ENCODE peak calls at places on chromosomes 12 and 14, in six cellular contexts. One of them, this sample, is unnamed.
A peak's percentile ranks its signal among the peaks of the same experiment; 100 is the strongest.

GRCh38 chr14:64704743-64705405 is 650 bp downstream of the PLEKHG3 start:
- DNase-seq in ecto neural progenitor cell: no peak
- DNase-seq in Caco-2: peak; percentile 55
- DNase-seq in activated CD4-positive, alpha-beta T cell treated with anti-CD3 and anti-CD28 coated beads, Interleukin-2, amount 50 U/mL, for 48 hours: peak; percentile 37
- DNase-seq in NCI-H2029: no peak
- DNase-seq in GM12865: no peak
- DNase-seq in this sample: no peak

GRCh38 chr12:27999521-27999920 is 27.0 kb upstream of the PTHLH start:
- DNase-seq in ecto neural progenitor cell: no peak
- DNase-seq in Caco-2: no peak
- DNase-seq in activated CD4-positive, alpha-beta T cell treated with anti-CD3 and anti-CD28 coated beads, Interleukin-2, amount 50 U/mL, for 48 hours: no peak
- DNase-seq in NCI-H2029: no peak
- DNase-seq in GM12865: no peak
- DNase-seq in this sample: no peak

GRCh38 chr12:8033153-8034044 is 883 bp downstream of the FOXJ2 start:
- DNase-seq in ecto neural progenitor cell: peak; percentile 69
- DNase-seq in Caco-2: peak; percentile 28
- DNase-seq in activated CD4-positive, alpha-beta T cell treated with anti-CD3 and anti-CD28 coated beads, Interleukin-2, amount 50 U/mL, for 48 hours: peak; percentile 67
- DNase-seq in NCI-H2029: peak; percentile 8
- DNase-seq in GM12865: peak; percentile 55
- DNase-seq in this sample: peak; percentile 23

GRCh38 chr14:104880584-104881210 is 15.6 kb downstream of the CEP170B start:
- DNase-seq in ecto neural progenitor cell: no peak
- DNase-seq in Caco-2: no peak
- DNase-seq in activated CD4-positive, alpha-beta T cell treated with anti-CD3 and anti-CD28 coated beads, Interleukin-2, amount 50 U/mL, for 48 hours: no peak
- DNase-seq in NCI-H2029: no peak
- DNase-seq in GM12865: no peak
- DNase-seq in this sample: no peak

GRCh38 chr12:104588048-104588942 is 131.5 kb downstream of the CHST11 start:
- DNase-seq in ecto neural progenitor cell: no peak
- DNase-seq in Caco-2: no peak
- DNase-seq in activated CD4-positive, alpha-beta T cell treated with anti-CD3 and anti-CD28 coated beads, Interleukin-2, amount 50 U/mL, for 48 hours: no peak
- DNase-seq in NCI-H2029: no peak
- DNase-seq in GM12865: no peak
- DNase-seq in this sample: no peak

GRCh38 chr14:31530136-31530535 is 31.1 kb upstream of the NUBPL start:
- DNase-seq in ecto neural progenitor cell: no peak
- DNase-seq in Caco-2: no peak
- DNase-seq in activated CD4-positive, alpha-beta T cell treated with anti-CD3 and anti-CD28 coated beads, Interleukin-2, amount 50 U/mL, for 48 hours: no peak
- DNase-seq in NCI-H2029: no peak
- DNase-seq in GM12865: no peak
- DNase-seq in this sample: no peak

GRCh38 chr14:56491299-56492285 is 88.0 kb upstream of the TMEM260 start:
- DNase-seq in ecto neural progenitor cell: peak; percentile 81
- DNase-seq in Caco-2: peak; percentile 71
- DNase-seq in activated CD4-positive, alpha-beta T cell treated with anti-CD3 and anti-CD28 coated beads, Interleukin-2, amount 50 U/mL, for 48 hours: peak; percentile 27
- DNase-seq in NCI-H2029: peak; percentile 78
- DNase-seq in GM12865: peak; percentile 69
- DNase-seq in this sample: no peak

GRCh38 chr14:21748869-21749303 is 75.3 kb upstream of the OR4E1 start:
- DNase-seq in ecto neural progenitor cell: peak; percentile 69
- DNase-seq in Caco-2: peak; percentile 60
- DNase-seq in activated CD4-positive, alpha-beta T cell treated with anti-CD3 and anti-CD28 coated beads, Interleukin-2, amount 50 U/mL, for 48 hours: peak; percentile 61
- DNase-seq in NCI-H2029: no peak
- DNase-seq in GM12865: peak; percentile 52
- DNase-seq in this sample: peak; percentile 7

GRCh38 chr12:57779736-57780135 is 2.9 kb upstream of the TSFM start:
- DNase-seq in ecto neural progenitor cell: no peak
- DNase-seq in Caco-2: no peak
- DNase-seq in activated CD4-positive, alpha-beta T cell treated with anti-CD3 and anti-CD28 coated beads, Interleukin-2, amount 50 U/mL, for 48 hours: no peak
- DNase-seq in NCI-H2029: no peak
- DNase-seq in GM12865: no peak
- DNase-seq in this sample: no peak

GRCh38 chr12:112347521-112347920 is 34.7 kb downstream of the HECTD4 start:
- DNase-seq in ecto neural progenitor cell: no peak
- DNase-seq in Caco-2: no peak
- DNase-seq in activated CD4-positive, alpha-beta T cell treated with anti-CD3 and anti-CD28 coated beads, Interleukin-2, amount 50 U/mL, for 48 hours: no peak
- DNase-seq in NCI-H2029: no peak
- DNase-seq in GM12865: peak; percentile 57
- DNase-seq in this sample: no peak

GRCh38 chr12:31485570-31485969 is 105.4 kb downstream of the DENND5B start:
- DNase-seq in ecto neural progenitor cell: no peak
- DNase-seq in Caco-2: no peak
- DNase-seq in activated CD4-positive, alpha-beta T cell treated with anti-CD3 and anti-CD28 coated beads, Interleukin-2, amount 50 U/mL, for 48 hours: no peak
- DNase-seq in NCI-H2029: no peak
- DNase-seq in GM12865: no peak
- DNase-seq in this sample: no peak

GRCh38 chr14:104968153-104968527 is 10.0 kb downstream of the AHNAK2 start:
- DNase-seq in ecto neural progenitor cell: no peak
- DNase-seq in Caco-2: no peak
- DNase-seq in activated CD4-positive, alpha-beta T cell treated with anti-CD3 and anti-CD28 coated beads, Interleukin-2, amount 50 U/mL, for 48 hours: no peak
- DNase-seq in NCI-H2029: no peak
- DNase-seq in GM12865: no peak
- DNase-seq in this sample: no peak

GRCh38 chr12:50220357-50221061 is 53.3 kb upstream of the CERS5 start:
- DNase-seq in ecto neural progenitor cell: no peak
- DNase-seq in Caco-2: no peak
- DNase-seq in activated CD4-positive, alpha-beta T cell treated with anti-CD3 and anti-CD28 coated beads, Interleukin-2, amount 50 U/mL, for 48 hours: peak; percentile 62
- DNase-seq in NCI-H2029: no peak
- DNase-seq in GM12865: peak; percentile 84
- DNase-seq in this sample: no peak

GRCh38 chr12:105995986-105996385 is 142.8 kb downstream of the NUAK1 start:
- DNase-seq in ecto neural progenitor cell: no peak
- DNase-seq in Caco-2: no peak
- DNase-seq in activated CD4-positive, alpha-beta T cell treated with anti-CD3 and anti-CD28 coated beads, Interleukin-2, amount 50 U/mL, for 48 hours: no peak
- DNase-seq in NCI-H2029: no peak
- DNase-seq in GM12865: no peak
- DNase-seq in this sample: no peak

GRCh38 chr14:90576981-90577660 is 180.3 kb downstream of the CALM1 start:
- DNase-seq in ecto neural progenitor cell: no peak
- DNase-seq in Caco-2: no peak
- DNase-seq in activated CD4-positive, alpha-beta T cell treated with anti-CD3 and anti-CD28 coated beads, Interleukin-2, amount 50 U/mL, for 48 hours: no peak
- DNase-seq in NCI-H2029: no peak
- DNase-seq in GM12865: no peak
- DNase-seq in this sample: no peak

GRCh38 chr12:54232790-54233189 is 44.0 kb upstream of the SMUG1 start:
- DNase-seq in ecto neural progenitor cell: no peak
- DNase-seq in Caco-2: no peak
- DNase-seq in activated CD4-positive, alpha-beta T cell treated with anti-CD3 and anti-CD28 coated beads, Interleukin-2, amount 50 U/mL, for 48 hours: no peak
- DNase-seq in NCI-H2029: no peak
- DNase-seq in GM12865: no peak
- DNase-seq in this sample: no peak

GRCh38 chr12:71439613-71440392 is at the start of gene LGR5:
- DNase-seq in ecto neural progenitor cell: peak; percentile 91
- DNase-seq in Caco-2: peak; percentile 86
- DNase-seq in activated CD4-positive, alpha-beta T cell treated with anti-CD3 and anti-CD28 coated beads, Interleukin-2, amount 50 U/mL, for 48 hours: peak; percentile 15
- DNase-seq in NCI-H2029: no peak
- DNase-seq in GM12865: peak; percentile 9
- DNase-seq in this sample: peak; percentile 88

GRCh38 chr12:124768462-124769165 is 95.0 kb downstream of the SCARB1 start:
- DNase-seq in ecto neural progenitor cell: no peak
- DNase-seq in Caco-2: no peak
- DNase-seq in activated CD4-positive, alpha-beta T cell treated with anti-CD3 and anti-CD28 coated beads, Interleukin-2, amount 50 U/mL, for 48 hours: no peak
- DNase-seq in NCI-H2029: no peak
- DNase-seq in GM12865: no peak
- DNase-seq in this sample: no peak

GRCh38 chr12:67452119-67452805 is 183.1 kb downstream of the CAND1 start:
- DNase-seq in ecto neural progenitor cell: no peak
- DNase-seq in Caco-2: no peak
- DNase-seq in activated CD4-positive, alpha-beta T cell treated with anti-CD3 and anti-CD28 coated beads, Interleukin-2, amount 50 U/mL, for 48 hours: peak; percentile 30
- DNase-seq in NCI-H2029: no peak
- DNase-seq in GM12865: peak; percentile 90
- DNase-seq in this sample: no peak

GRCh38 chr12:94073441-94074051 is 74.8 kb upstream of the PLXNC1 start:
- DNase-seq in ecto neural progenitor cell: no peak
- DNase-seq in Caco-2: no peak
- DNase-seq in activated CD4-positive, alpha-beta T cell treated with anti-CD3 and anti-CD28 coated beads, Interleukin-2, amount 50 U/mL, for 48 hours: no peak
- DNase-seq in NCI-H2029: no peak
- DNase-seq in GM12865: no peak
- DNase-seq in this sample: no peak

GRCh38 chr12:50740307-50740706 is 23.6 kb upstream of the ATF1 start:
- DNase-seq in ecto neural progenitor cell: no peak
- DNase-seq in Caco-2: no peak
- DNase-seq in activated CD4-positive, alpha-beta T cell treated with anti-CD3 and anti-CD28 coated beads, Interleukin-2, amount 50 U/mL, for 48 hours: no peak
- DNase-seq in NCI-H2029: no peak
- DNase-seq in GM12865: no peak
- DNase-seq in this sample: no peak

GRCh38 chr14:35068238-35069012 is 22.4 kb downstream of the FAM177A1 start:
- DNase-seq in ecto neural progenitor cell: no peak
- DNase-seq in Caco-2: no peak
- DNase-seq in activated CD4-positive, alpha-beta T cell treated with anti-CD3 and anti-CD28 coated beads, Interleukin-2, amount 50 U/mL, for 48 hours: no peak
- DNase-seq in NCI-H2029: no peak
- DNase-seq in GM12865: no peak
- DNase-seq in this sample: peak; percentile 12

GRCh38 chr12:46240436-46240835 is 28.4 kb downstream of the SLC38A1 start:
- DNase-seq in ecto neural progenitor cell: no peak
- DNase-seq in Caco-2: no peak
- DNase-seq in activated CD4-positive, alpha-beta T cell treated with anti-CD3 and anti-CD28 coated beads, Interleukin-2, amount 50 U/mL, for 48 hours: no peak
- DNase-seq in NCI-H2029: no peak
- DNase-seq in GM12865: no peak
- DNase-seq in this sample: no peak

GRCh38 chr12:39831587-39832315 is 212.1 kb upstream of the ABCD2 start:
- DNase-seq in ecto neural progenitor cell: no peak
- DNase-seq in Caco-2: peak; percentile 18
- DNase-seq in activated CD4-positive, alpha-beta T cell treated with anti-CD3 and anti-CD28 coated beads, Interleukin-2, amount 50 U/mL, for 48 hours: no peak
- DNase-seq in NCI-H2029: no peak
- DNase-seq in GM12865: no peak
- DNase-seq in this sample: peak; percentile 84

GRCh38 chr14:29311983-29312382 is 545.4 kb downstream of the FOXG1 start:
- DNase-seq in ecto neural progenitor cell: no peak
- DNase-seq in Caco-2: no peak
- DNase-seq in activated CD4-positive, alpha-beta T cell treated with anti-CD3 and anti-CD28 coated beads, Interleukin-2, amount 50 U/mL, for 48 hours: no peak
- DNase-seq in NCI-H2029: no peak
- DNase-seq in GM12865: no peak
- DNase-seq in this sample: no peak

GRCh38 chr12:57738661-57739237 is at the start of gene AGAP2:
- DNase-seq in ecto neural progenitor cell: peak; percentile 77
- DNase-seq in Caco-2: no peak
- DNase-seq in activated CD4-positive, alpha-beta T cell treated with anti-CD3 and anti-CD28 coated beads, Interleukin-2, amount 50 U/mL, for 48 hours: no peak
- DNase-seq in NCI-H2029: no peak
- DNase-seq in GM12865: no peak
- DNase-seq in this sample: no peak

GRCh38 chr14:54894995-54895394 is 7.6 kb downstream of the GCH1 start:
- DNase-seq in ecto neural progenitor cell: no peak
- DNase-seq in Caco-2: no peak
- DNase-seq in activated CD4-positive, alpha-beta T cell treated with anti-CD3 and anti-CD28 coated beads, Interleukin-2, amount 50 U/mL, for 48 hours: no peak
- DNase-seq in NCI-H2029: no peak
- DNase-seq in GM12865: no peak
- DNase-seq in this sample: no peak

GRCh38 chr12:73321319-73321718 is 1049.1 kb downstream of the TRHDE start:
- DNase-seq in ecto neural progenitor cell: no peak
- DNase-seq in Caco-2: no peak
- DNase-seq in activated CD4-positive, alpha-beta T cell treated with anti-CD3 and anti-CD28 coated beads, Interleukin-2, amount 50 U/mL, for 48 hours: no peak
- DNase-seq in NCI-H2029: no peak
- DNase-seq in GM12865: no peak
- DNase-seq in this sample: no peak

GRCh38 chr12:79326663-79327062 is 364.1 kb downstream of the PAWR start:
- DNase-seq in ecto neural progenitor cell: no peak
- DNase-seq in Caco-2: no peak
- DNase-seq in activated CD4-positive, alpha-beta T cell treated with anti-CD3 and anti-CD28 coated beads, Interleukin-2, amount 50 U/mL, for 48 hours: no peak
- DNase-seq in NCI-H2029: no peak
- DNase-seq in GM12865: no peak
- DNase-seq in this sample: no peak

GRCh38 chr14:76977793-76978730 is 50.4 kb downstream of the IRF2BPL start:
- DNase-seq in ecto neural progenitor cell: peak; percentile 50
- DNase-seq in Caco-2: no peak
- DNase-seq in activated CD4-positive, alpha-beta T cell treated with anti-CD3 and anti-CD28 coated beads, Interleukin-2, amount 50 U/mL, for 48 hours: peak; percentile 89
- DNase-seq in NCI-H2029: no peak
- DNase-seq in GM12865: peak; percentile 90
- DNase-seq in this sample: no peak

GRCh38 chr14:26597136-26598080 is at the start of gene NOVA1:
- DNase-seq in ecto neural progenitor cell: peak; percentile 72
- DNase-seq in Caco-2: no peak
- DNase-seq in activated CD4-positive, alpha-beta T cell treated with anti-CD3 and anti-CD28 coated beads, Interleukin-2, amount 50 U/mL, for 48 hours: no peak
- DNase-seq in NCI-H2029: no peak
- DNase-seq in GM12865: no peak
- DNase-seq in this sample: no peak

GRCh38 chr12:32515137-32515860 is 115.9 kb downstream of the FGD4 start:
- DNase-seq in ecto neural progenitor cell: no peak
- DNase-seq in Caco-2: no peak
- DNase-seq in activated CD4-positive, alpha-beta T cell treated with anti-CD3 and anti-CD28 coated beads, Interleukin-2, amount 50 U/mL, for 48 hours: no peak
- DNase-seq in NCI-H2029: peak; percentile 32
- DNase-seq in GM12865: no peak
- DNase-seq in this sample: no peak

GRCh38 chr14:59346796-59347510 is 118.2 kb downstream of the GPR135 start:
- DNase-seq in ecto neural progenitor cell: no peak
- DNase-seq in Caco-2: no peak
- DNase-seq in activated CD4-positive, alpha-beta T cell treated with anti-CD3 and anti-CD28 coated beads, Interleukin-2, amount 50 U/mL, for 48 hours: no peak
- DNase-seq in NCI-H2029: no peak
- DNase-seq in GM12865: no peak
- DNase-seq in this sample: no peak

GRCh38 chr12:51905507-51906438 is 1.5 kb upstream of the ACVRL1 start:
- DNase-seq in ecto neural progenitor cell: no peak
- DNase-seq in Caco-2: no peak
- DNase-seq in activated CD4-positive, alpha-beta T cell treated with anti-CD3 and anti-CD28 coated beads, Interleukin-2, amount 50 U/mL, for 48 hours: no peak
- DNase-seq in NCI-H2029: no peak
- DNase-seq in GM12865: no peak
- DNase-seq in this sample: no peak

GRCh38 chr12:4648499-4649357 is at the start of the genes AKAP3 and NDUFA9:
- DNase-seq in ecto neural progenitor cell: peak; percentile 94
- DNase-seq in Caco-2: peak; percentile 92
- DNase-seq in activated CD4-positive, alpha-beta T cell treated with anti-CD3 and anti-CD28 coated beads, Interleukin-2, amount 50 U/mL, for 48 hours: peak; percentile 83
- DNase-seq in NCI-H2029: peak; percentile 72
- DNase-seq in GM12865: peak; percentile 87
- DNase-seq in this sample: peak; percentile 84

This sample was measured in NCI-H774.